ENCODE peak calls at places on chromosome 5, in seven cellular contexts. T is T-helper 2 cell, Y is GM12891, F is ELR, Q is HS-5, M is substantia nigra, V is NCI-H2081. P is an unnamed sample.

GRCh38 chr5:59640411-59640810 is 253.1 kb downstream of the PDE4D start:
- DNase-seq in M (no peak), V (no peak), Q (no peak), F (peak), Y (no peak), T (no peak), P (no peak)

GRCh38 chr5:37841223-37841622 is 1.4 kb upstream of the GDNF start:
- DNase-seq in V (no peak), M (no peak), Q (no peak), T (no peak), F (peak), Y (no peak), P (no peak)

GRCh38 chr5:116573617-116574431 is 799 bp downstream of the SEMA6A start:
- DNase-seq in T (no peak), Q (no peak), Y (peak), M (no peak), V (no peak), F (peak), P (peak)

GRCh38 chr5:106314221-106314824 is 1356.4 kb downstream of the EFNA5 start:
- DNase-seq in F (no peak), Y (no peak), M (no peak), Q (no peak), T (no peak), V (no peak), P (no peak)

GRCh38 chr5:26439121-26439520 is 599.3 kb downstream of the CDH9 start:
- DNase-seq in Y (no peak), F (no peak), M (no peak), Q (no peak), V (no peak), T (no peak), P (no peak)

GRCh38 chr5:173997331-173997730 is 8.4 kb downstream of the C5orf47 start:
- DNase-seq in Y (no peak), M (no peak), F (no peak), Q (no peak), V (no peak), T (no peak), P (no peak)

GRCh38 chr5:9156282-9156681 is 389.6 kb downstream of the SEMA5A start:
- DNase-seq in T (no peak), Q (peak), V (peak), Y (peak), F (peak), M (peak), P (no peak)

GRCh38 chr5:137179203-137179602 is 319.9 kb downstream of the SPOCK1 start:
- DNase-seq in T (no peak), Q (no peak), V (no peak), Y (no peak), F (no peak), M (no peak), P (no peak)

GRCh38 chr5:124519396-124519795 is 227.0 kb downstream of the ZNF608 start:
- DNase-seq in V (no peak), Y (no peak), M (no peak), T (no peak), F (peak), Q (peak), P (peak)

GRCh38 chr5:375921-376871 is 54.7 kb downstream of the AHRR start:
- DNase-seq in M (no peak), F (no peak), Q (no peak), Y (no peak), V (no peak), T (no peak), P (no peak)